ENCODE peak calls at places on chromosomes 7 and 10, in four cellular contexts. Z is astrocyte of the spinal cord, U is fibroblast of mammary gland, P is left lung. M is an unnamed sample.

GRCh38 chr10:132131581-132132250 is 55.0 kb upstream of the DPYSL4 start:
- DNase-seq in Z (no peak), U (no peak), P (peak), M (no peak)

GRCh38 chr10:92309273-92309672 is 18.3 kb downstream of the MARCHF5 start:
- DNase-seq in Z (no peak), U (no peak), P (no peak), M (no peak)

GRCh38 chr10:114486938-114487814 is 82.9 kb upstream of the AFAP1L2 start:
- DNase-seq in Z (peak), U (peak), P (no peak), M (peak)

GRCh38 chr10:74067373-74068370 is 69.8 kb downstream of the VCL start:
- DNase-seq in Z (no peak), U (peak), P (no peak), M (peak)

GRCh38 chr7:75992083-75992755 is 2.2 kb downstream of the TMEM120A start:
- DNase-seq in Z (no peak), U (no peak), P (no peak), M (no peak)

GRCh38 chr10:103140469-103140868 is 52.6 kb downstream of the NT5C2 start:
- DNase-seq in Z (no peak), U (no peak), P (no peak), M (no peak)

GRCh38 chr10:118052816-118053215 is 6.1 kb upstream of the RAB11FIP2 start:
- DNase-seq in Z (no peak), U (no peak), P (no peak), M (no peak)

GRCh38 chr10:118956253-118957140 is 73.0 kb upstream of the NANOS1 start:
- DNase-seq in Z (no peak), U (no peak), P (no peak), M (no peak)

GRCh38 chr7:1846331-1847065 is 176.4 kb downstream of the ELFN1 start:
- DNase-seq in Z (no peak), U (no peak), P (peak), M (no peak)

GRCh38 chr10:125407000-125407502 is 246.7 kb upstream of the CTBP2 start:
- DNase-seq in Z (peak), U (peak), P (no peak), M (no peak)

GRCh38 chr7:91164948-91165845 is 99.0 kb upstream of the FZD1 start:
- DNase-seq in Z (peak), U (peak), P (no peak), M (peak)

GRCh38 chr10:97355571-97355975 is 21.0 kb upstream of the FRAT2 start:
- DNase-seq in Z (no peak), U (peak), P (no peak), M (peak)

GRCh38 chr7:103865442-103865841 is 124.0 kb downstream of the RELN start:
- DNase-seq in Z (no peak), U (no peak), P (no peak), M (no peak)

GRCh38 chr10:48400129-48400849 is 93.8 kb downstream of the MAPK8 start:
- DNase-seq in Z (peak), U (no peak), P (no peak), M (peak)

GRCh38 chr7:106618480-106618879 is 42.5 kb downstream of the CCDC71L start:
- DNase-seq in Z (peak), U (peak), P (no peak), M (peak)

GRCh38 chr7:35988105-35988504 is 164.9 kb upstream of the EEPD1 start:
- DNase-seq in Z (no peak), U (no peak), P (no peak), M (no peak)

GRCh38 chr7:116552616-116553015 is 27.8 kb downstream of the CAV1 start:
- DNase-seq in Z (peak), U (peak), P (no peak), M (peak)

GRCh38 chr7:65371468-65371867 is 2.2 kb upstream of the ZNF92 start:
- DNase-seq in Z (no peak), U (no peak), P (no peak), M (peak)

GRCh38 chr7:126799541-126799940 is 453.2 kb downstream of the GRM8 start:
- DNase-seq in Z (no peak), U (no peak), P (no peak), M (no peak)

GRCh38 chr7:8037151-8037550 is 68.6 kb downstream of the GLCCI1 start:
- DNase-seq in Z (no peak), U (no peak), P (no peak), M (no peak)

GRCh38 chr10:1662361-1663025 is 74.8 kb downstream of the ADARB2 start:
- DNase-seq in Z (no peak), U (no peak), P (no peak), M (no peak)

GRCh38 chr7:26859720-26860119 is 4.7 kb downstream of the SKAP2 start:
- DNase-seq in Z (no peak), U (no peak), P (no peak), M (no peak)

GRCh38 chr7:12111461-12112405 is 99.4 kb upstream of the TMEM106B start:
- DNase-seq in Z (peak), U (peak), P (peak), M (peak)

GRCh38 chr10:104127411-104127810 is 5.4 kb downstream of the SFR1 start:
- DNase-seq in Z (no peak), U (no peak), P (no peak), M (no peak)

GRCh38 chr10:5975641-5976473 is 1.5 kb downstream of the IL15RA start:
- DNase-seq in Z (no peak), U (peak), P (no peak), M (peak)

DNA sequence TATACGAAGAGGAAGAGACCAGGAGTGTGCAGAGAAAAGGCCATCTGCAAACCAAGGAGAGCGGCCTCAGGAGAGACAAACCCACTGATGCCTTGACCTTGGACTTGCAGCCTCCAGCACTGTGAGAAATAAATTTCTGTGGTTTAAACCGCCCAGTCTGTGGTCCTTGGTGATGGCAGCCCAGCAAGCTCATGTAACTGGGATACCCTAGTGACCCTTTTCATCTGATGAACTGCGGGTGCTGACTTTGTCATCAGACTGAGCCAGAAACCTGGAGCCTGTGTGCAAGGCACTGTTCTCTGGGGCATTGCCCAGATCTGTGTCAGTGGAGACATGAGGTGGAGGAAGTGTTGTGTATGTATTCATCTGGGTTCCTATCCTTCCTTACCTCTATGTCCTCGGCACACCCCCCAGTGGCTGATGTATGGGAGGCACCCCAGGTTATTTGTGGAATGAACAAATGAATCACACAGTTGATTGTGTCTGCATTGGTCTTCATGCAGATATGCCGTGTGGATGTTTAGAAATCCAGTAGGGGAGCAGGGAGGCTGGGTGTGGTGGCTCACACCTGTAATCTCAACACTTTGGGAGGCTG is 64.5 kb upstream of the BTBD16 start:
- DNase-seq in Z (no peak), U (peak), P (no peak), M (peak)
- TF ChIP-seq CTCF in Z (no peak), U (peak), P (no peak), M (no peak)

GRCh38 chr10:77637474-77637985 is at the start of gene KCNMA1:
- DNase-seq in Z (peak), U (no peak), P (no peak), M (peak)

GRCh38 chr10:77636967-77637473 is 588 bp downstream of the KCNMA1 start:
- DNase-seq in Z (no peak), U (no peak), P (no peak), M (no peak)

GRCh38 chr10:77635402-77636227 is 2.0 kb downstream of the KCNMA1 start:
- DNase-seq in Z (no peak), U (no peak), P (no peak), M (no peak)

GRCh38 chr10:77634939-77635338 is 2.7 kb downstream of the KCNMA1 start:
- DNase-seq in Z (no peak), U (no peak), P (no peak), M (no peak)

DNA sequence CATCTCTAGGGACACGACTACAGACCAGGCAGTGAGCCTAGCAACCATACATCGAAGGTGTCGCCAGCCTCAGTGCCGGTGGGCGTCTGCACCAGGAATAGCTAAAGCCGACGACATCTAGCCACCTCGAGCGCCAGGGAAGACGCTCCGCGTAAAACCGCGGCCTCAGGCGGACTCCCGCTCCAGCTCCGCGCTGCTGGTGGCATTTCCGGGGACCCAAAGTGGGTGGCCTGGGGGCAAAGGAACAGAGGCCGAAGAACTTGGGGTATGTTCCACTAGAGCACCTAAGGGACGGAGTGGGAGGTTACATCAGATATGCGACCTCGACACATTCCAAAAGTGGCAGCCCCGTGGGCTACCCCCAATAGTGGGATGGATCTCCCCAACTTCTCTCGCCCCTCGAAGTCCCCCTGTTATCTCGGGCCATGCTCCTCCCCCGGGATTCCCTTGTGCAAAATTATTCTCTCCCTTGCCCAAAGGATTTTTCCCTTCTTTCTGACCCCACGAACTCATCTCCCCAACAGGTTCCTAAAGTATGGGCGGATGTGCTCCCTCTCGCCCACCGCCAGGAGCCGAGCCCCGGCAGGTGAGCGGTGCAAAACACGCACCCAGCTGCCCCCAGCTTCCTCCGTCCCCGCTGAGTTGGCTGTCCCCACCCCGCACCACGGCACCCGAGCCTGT is 1.2 kb downstream of the KCNMA1 start:
- DNase-seq in Z (no peak), U (no peak), P (no peak), M (no peak)
- H3K4me3 ChIP-seq in Z (peak), U (peak), P (peak), M (peak)

GRCh38 chr10:77977016-77977415 is 50.5 kb upstream of the DLG5 start:
- DNase-seq in Z (no peak), U (no peak), P (no peak), M (no peak)

GRCh38 chr10:77973276-77973675 is 46.7 kb upstream of the DLG5 start:
- DNase-seq in Z (no peak), U (no peak), P (no peak), M (no peak)

GRCh38 chr10:77972148-77972547 is 45.6 kb upstream of the DLG5 start:
- DNase-seq in Z (no peak), U (no peak), P (no peak), M (no peak)

GRCh38 chr10:77975086-77975666 is 48.6 kb upstream of the DLG5 start:
- DNase-seq in Z (no peak), U (no peak), P (no peak), M (no peak)

GRCh38 chr10:77974396-77975074 is 48.0 kb upstream of the DLG5 start:
- DNase-seq in Z (peak), U (peak), P (no peak), M (peak)
- TF ChIP-seq CTCF in Z (peak), U (peak), P (no peak), M (peak)

GRCh38 chr7:101941481-101942383 is 124.3 kb downstream of the CUX1 start:
- DNase-seq in Z (peak), U (peak), P (no peak), M (peak)
- H3K4me3 ChIP-seq in Z (no peak), U (no peak), P (no peak), M (no peak)

DNA sequence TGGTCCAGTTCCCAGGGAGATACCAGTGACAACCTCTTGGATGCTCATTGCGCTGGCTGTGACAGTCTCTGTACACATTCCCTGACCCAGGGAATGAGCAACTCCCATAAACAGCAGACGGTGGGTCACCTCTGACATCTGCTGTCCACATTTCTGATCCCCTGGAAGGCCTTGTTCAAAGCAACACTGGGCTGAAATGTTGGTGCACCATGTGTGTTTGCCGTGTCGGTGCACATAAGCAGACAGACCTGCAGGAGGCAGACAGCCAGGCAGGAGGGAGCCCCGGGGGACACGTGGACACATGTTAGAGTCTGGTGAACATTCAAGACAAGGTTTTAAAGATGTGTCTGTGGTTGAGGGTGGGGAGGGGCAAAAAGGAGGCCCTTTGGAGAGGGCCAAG is 254.9 kb downstream of the PLXNA4 start:
- DNase-seq in Z (peak), U (no peak), P (no peak), M (no peak)
- TF ChIP-seq CTCF in Z (peak), U (no peak), P (no peak), M (no peak)